ENCODE peak calls at places on chromosomes 3 and 15, in five cellular contexts. One of them, this sample, is unnamed.

GRCh38 chr3:32355892-32356291 is 35.8 kb upstream of the CMTM7 start:
- DNase-seq in psoas muscle: no peak
- DNase-seq in NCI-H2171 treated with DMSO at 0.1 percent for 48 hours: no peak
- DNase-seq in activated B cell treated with CpG ODN at 0.5 μM for 24 hours: no peak
- DNase-seq in HEK293T: no peak
- DNase-seq in this sample: no peak

GRCh38 chr15:62769604-62770003 is 272.9 kb upstream of the TPM1 start:
- DNase-seq in HEK293T: no peak
- DNase-seq in NCI-H2171 treated with DMSO at 0.1 percent for 48 hours: no peak
- DNase-seq in psoas muscle: no peak
- DNase-seq in activated B cell treated with CpG ODN at 0.5 μM for 24 hours: no peak
- DNase-seq in this sample: peak

GRCh38 chr3:23475446-23475845 is 272.3 kb downstream of the UBE2E2 start:
- DNase-seq in activated B cell treated with CpG ODN at 0.5 μM for 24 hours: no peak
- DNase-seq in psoas muscle: no peak
- DNase-seq in HEK293T: no peak
- DNase-seq in NCI-H2171 treated with DMSO at 0.1 percent for 48 hours: no peak
- DNase-seq in this sample: no peak

GRCh38 chr3:356947-357346 is 160.4 kb downstream of the CHL1 start:
- DNase-seq in activated B cell treated with CpG ODN at 0.5 μM for 24 hours: no peak
- DNase-seq in NCI-H2171 treated with DMSO at 0.1 percent for 48 hours: no peak
- DNase-seq in HEK293T: no peak
- DNase-seq in psoas muscle: peak
- DNase-seq in this sample: no peak

GRCh38 chr3:15527031-15527459 is 5.5 kb upstream of the COLQ start:
- DNase-seq in activated B cell treated with CpG ODN at 0.5 μM for 24 hours: no peak
- DNase-seq in HEK293T: peak
- DNase-seq in NCI-H2171 treated with DMSO at 0.1 percent for 48 hours: peak
- DNase-seq in psoas muscle: no peak
- DNase-seq in this sample: no peak

GRCh38 chr3:24164967-24165366 is 219.9 kb downstream of the NR1D2 start:
- DNase-seq in NCI-H2171 treated with DMSO at 0.1 percent for 48 hours: no peak
- DNase-seq in HEK293T: no peak
- DNase-seq in activated B cell treated with CpG ODN at 0.5 μM for 24 hours: no peak
- DNase-seq in psoas muscle: no peak
- DNase-seq in this sample: no peak

GRCh38 chr3:67093315-67093714 is 95.2 kb downstream of the KBTBD8 start:
- DNase-seq in HEK293T: no peak
- DNase-seq in NCI-H2171 treated with DMSO at 0.1 percent for 48 hours: no peak
- DNase-seq in activated B cell treated with CpG ODN at 0.5 μM for 24 hours: no peak
- DNase-seq in psoas muscle: no peak
- DNase-seq in this sample: no peak

GRCh38 chr3:7193271-7193670 is 332.4 kb downstream of the GRM7 start:
- DNase-seq in HEK293T: no peak
- DNase-seq in activated B cell treated with CpG ODN at 0.5 μM for 24 hours: no peak
- DNase-seq in NCI-H2171 treated with DMSO at 0.1 percent for 48 hours: no peak
- DNase-seq in psoas muscle: no peak
- DNase-seq in this sample: no peak

GRCh38 chr3:111498022-111498421 is 44.0 kb upstream of the CD96 start:
- DNase-seq in HEK293T: no peak
- DNase-seq in activated B cell treated with CpG ODN at 0.5 μM for 24 hours: no peak
- DNase-seq in psoas muscle: no peak
- DNase-seq in NCI-H2171 treated with DMSO at 0.1 percent for 48 hours: no peak
- DNase-seq in this sample: no peak

GRCh38 chr3:197454014-197454413 is 101.8 kb downstream of the BDH1 start:
- DNase-seq in HEK293T: no peak
- DNase-seq in psoas muscle: no peak
- DNase-seq in activated B cell treated with CpG ODN at 0.5 μM for 24 hours: no peak
- DNase-seq in NCI-H2171 treated with DMSO at 0.1 percent for 48 hours: peak
- DNase-seq in this sample: no peak

GRCh38 chr15:74845581-74845980 is 2.6 kb upstream of the ULK3 start:
- DNase-seq in psoas muscle: no peak
- DNase-seq in activated B cell treated with CpG ODN at 0.5 μM for 24 hours: no peak
- DNase-seq in NCI-H2171 treated with DMSO at 0.1 percent for 48 hours: no peak
- DNase-seq in HEK293T: no peak
- DNase-seq in this sample: no peak

GRCh38 chr3:99920530-99921376 is 103.1 kb downstream of the CMSS1 start:
- DNase-seq in psoas muscle: peak
- DNase-seq in activated B cell treated with CpG ODN at 0.5 μM for 24 hours: no peak
- DNase-seq in NCI-H2171 treated with DMSO at 0.1 percent for 48 hours: no peak
- DNase-seq in HEK293T: no peak
- DNase-seq in this sample: peak

GRCh38 chr15:72199721-72200212 is 2.2 kb upstream of the GRAMD2A start:
- DNase-seq in HEK293T: peak
- DNase-seq in NCI-H2171 treated with DMSO at 0.1 percent for 48 hours: peak
- DNase-seq in activated B cell treated with CpG ODN at 0.5 μM for 24 hours: peak
- DNase-seq in psoas muscle: peak
- DNase-seq in this sample: peak

GRCh38 chr3:99919694-99920093 is 102.0 kb downstream of the CMSS1 start:
- DNase-seq in psoas muscle: no peak
- DNase-seq in NCI-H2171 treated with DMSO at 0.1 percent for 48 hours: no peak
- DNase-seq in activated B cell treated with CpG ODN at 0.5 μM for 24 hours: no peak
- DNase-seq in HEK293T: no peak
- DNase-seq in this sample: no peak

GRCh38 chr3:158789592-158789991 is 12.3 kb upstream of the MFSD1 start:
- DNase-seq in psoas muscle: no peak
- DNase-seq in NCI-H2171 treated with DMSO at 0.1 percent for 48 hours: peak
- DNase-seq in HEK293T: no peak
- DNase-seq in activated B cell treated with CpG ODN at 0.5 μM for 24 hours: no peak
- DNase-seq in this sample: peak

GRCh38 chr3:157175678-157176077 is 15.7 kb upstream of the CCNL1 start:
- DNase-seq in activated B cell treated with CpG ODN at 0.5 μM for 24 hours: no peak
- DNase-seq in psoas muscle: peak
- DNase-seq in NCI-H2171 treated with DMSO at 0.1 percent for 48 hours: peak
- DNase-seq in HEK293T: peak
- DNase-seq in this sample: no peak

GRCh38 chr15:67834593-67835348 is 5.1 kb downstream of the RNU6-1 start:
- DNase-seq in activated B cell treated with CpG ODN at 0.5 μM for 24 hours: peak
- DNase-seq in psoas muscle: peak
- DNase-seq in NCI-H2171 treated with DMSO at 0.1 percent for 48 hours: no peak
- DNase-seq in HEK293T: no peak
- DNase-seq in this sample: no peak

GRCh38 chr3:190281308-190282051 is 40.8 kb downstream of the CLDN1 start:
- DNase-seq in activated B cell treated with CpG ODN at 0.5 μM for 24 hours: no peak
- DNase-seq in HEK293T: no peak
- DNase-seq in NCI-H2171 treated with DMSO at 0.1 percent for 48 hours: no peak
- DNase-seq in psoas muscle: no peak
- DNase-seq in this sample: no peak

GRCh38 chr3:171822707-171823106 is 12.4 kb upstream of the PLD1 start:
- DNase-seq in NCI-H2171 treated with DMSO at 0.1 percent for 48 hours: no peak
- DNase-seq in psoas muscle: no peak
- DNase-seq in activated B cell treated with CpG ODN at 0.5 μM for 24 hours: no peak
- DNase-seq in HEK293T: no peak
- DNase-seq in this sample: peak

GRCh38 chr3:113051222-113051804 is 60.5 kb downstream of the GTPBP8 start:
- DNase-seq in activated B cell treated with CpG ODN at 0.5 μM for 24 hours: peak
- DNase-seq in NCI-H2171 treated with DMSO at 0.1 percent for 48 hours: peak
- DNase-seq in HEK293T: peak
- DNase-seq in psoas muscle: peak
- DNase-seq in this sample: peak

GRCh38 chr15:68681836-68682235 is 103.0 kb downstream of the CORO2B start:
- DNase-seq in activated B cell treated with CpG ODN at 0.5 μM for 24 hours: no peak
- DNase-seq in HEK293T: no peak
- DNase-seq in psoas muscle: no peak
- DNase-seq in NCI-H2171 treated with DMSO at 0.1 percent for 48 hours: no peak
- DNase-seq in this sample: no peak

GRCh38 chr3:20811631-20812030 is 625.6 kb upstream of the SGO1 start:
- DNase-seq in activated B cell treated with CpG ODN at 0.5 μM for 24 hours: no peak
- DNase-seq in psoas muscle: no peak
- DNase-seq in NCI-H2171 treated with DMSO at 0.1 percent for 48 hours: no peak
- DNase-seq in HEK293T: no peak
- DNase-seq in this sample: no peak

GRCh38 chr3:188470508-188471130 is 316.7 kb downstream of the LPP start:
- DNase-seq in activated B cell treated with CpG ODN at 0.5 μM for 24 hours: no peak
- DNase-seq in psoas muscle: no peak
- DNase-seq in NCI-H2171 treated with DMSO at 0.1 percent for 48 hours: no peak
- DNase-seq in HEK293T: no peak
- DNase-seq in this sample: no peak

GRCh38 chr15:41001524-41001923 is 48.3 kb downstream of the CHAC1 start:
- DNase-seq in psoas muscle: no peak
- DNase-seq in HEK293T: no peak
- DNase-seq in NCI-H2171 treated with DMSO at 0.1 percent for 48 hours: no peak
- DNase-seq in activated B cell treated with CpG ODN at 0.5 μM for 24 hours: no peak
- DNase-seq in this sample: no peak

GRCh38 chr15:26670116-26670515 is 102.8 kb downstream of the GABRB3 start:
- DNase-seq in HEK293T: no peak
- DNase-seq in activated B cell treated with CpG ODN at 0.5 μM for 24 hours: no peak
- DNase-seq in NCI-H2171 treated with DMSO at 0.1 percent for 48 hours: no peak
- DNase-seq in psoas muscle: no peak
- DNase-seq in this sample: no peak

GRCh38 chr3:9685216-9686049 is 18.2 kb upstream of the CPNE9 start:
- DNase-seq in activated B cell treated with CpG ODN at 0.5 μM for 24 hours: no peak
- DNase-seq in HEK293T: no peak
- DNase-seq in psoas muscle: no peak
- DNase-seq in NCI-H2171 treated with DMSO at 0.1 percent for 48 hours: no peak
- DNase-seq in this sample: no peak

This sample was measured in RCC 7860.